ENCODE peak calls at places on chromosomes 13 and 19, in four cellular contexts. J, R, X and S are unnamed samples.

GRCh38 chr13:100244431-100244830 is 155.5 kb downstream of the PCCA start:
- DNase-seq in X (no peak), R (no peak), J (no peak), S (no peak)

GRCh38 chr19:13172335-13173128 is 22.3 kb downstream of the IER2 start:
- DNase-seq in X (no peak), J (no peak), R (peak), S (peak)

GRCh38 chr19:53808710-53809125 is 15.4 kb downstream of the NLRP12 start:
- DNase-seq in X (no peak), J (peak), R (no peak), S (peak)

GRCh38 chr13:103349664-103350063 is 283.4 kb upstream of the SLC10A2 start:
- DNase-seq in X (no peak), J (no peak), R (no peak), S (no peak)

GRCh38 chr13:34731486-34731885 is 210.6 kb upstream of the NBEA start:
- DNase-seq in X (no peak), J (no peak), R (no peak), S (no peak)

GRCh38 chr13:110163020-110163658 is 143.8 kb downstream of the COL4A1 start:
- DNase-seq in J (no peak), X (no peak), R (no peak), S (no peak)

GRCh38 chr13:92833071-92833470 is 393.5 kb upstream of the GPC6 start:
- DNase-seq in J (no peak), X (no peak), R (no peak), S (no peak)

GRCh38 chr13:68078874-68079273 is 848.7 kb upstream of the PCDH9 start:
- DNase-seq in X (no peak), J (no peak), R (no peak), S (no peak)

GRCh38 chr19:35146746-35147466 is 3.9 kb downstream of the FXYD7 start:
- DNase-seq in X (no peak), J (no peak), R (no peak), S (no peak)

GRCh38 chr13:101941095-101941777 is 460.6 kb downstream of the FGF14 start:
- DNase-seq in J (no peak), R (no peak), X (no peak), S (no peak)

GRCh38 chr13:23377603-23378002 is 55.9 kb downstream of the SACS start:
- DNase-seq in R (no peak), J (no peak), X (no peak), S (no peak)

GRCh38 chr13:30000373-30000770 is 150.0 kb upstream of the UBL3 start:
- DNase-seq in J (no peak), R (no peak), X (no peak), S (no peak)

GRCh38 chr19:1424182-1424955 is 13.8 kb upstream of the RPS15 start:
- DNase-seq in X (no peak), R (no peak), J (peak), S (no peak)

GRCh38 chr13:74047925-74048324 is 86.3 kb downstream of the KLF12 start:
- DNase-seq in R (no peak), X (no peak), J (no peak), S (no peak)

GRCh38 chr13:33761744-33762143 is 56.2 kb upstream of the RFC3 start:
- DNase-seq in X (no peak), J (peak), R (peak), S (peak)

DNA sequence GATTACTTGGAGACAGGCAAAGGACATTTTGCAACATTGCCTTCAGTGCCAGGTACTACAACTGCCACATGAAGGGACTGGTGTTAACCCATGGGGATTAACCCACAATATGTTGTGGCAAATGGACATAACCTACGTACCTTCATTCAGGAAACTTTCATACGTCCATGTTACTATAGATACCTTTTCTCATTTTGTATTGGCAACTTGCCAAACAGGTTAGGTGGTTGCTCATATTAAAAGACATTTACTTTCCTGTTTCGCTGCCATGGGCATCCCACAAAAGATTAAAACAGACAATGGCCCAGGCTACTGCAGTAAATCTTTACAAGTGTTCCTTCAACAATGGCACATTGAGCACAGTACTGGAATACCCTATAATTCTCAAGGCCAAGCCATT is 925.3 kb downstream of the SLITRK6 start:
- DNase-seq in X (no peak), J (no peak), R (no peak), S (no peak)
- TF ChIP-seq FOXK2 in X (no peak), J (no peak), R (no peak), S (no peak)

DNA sequence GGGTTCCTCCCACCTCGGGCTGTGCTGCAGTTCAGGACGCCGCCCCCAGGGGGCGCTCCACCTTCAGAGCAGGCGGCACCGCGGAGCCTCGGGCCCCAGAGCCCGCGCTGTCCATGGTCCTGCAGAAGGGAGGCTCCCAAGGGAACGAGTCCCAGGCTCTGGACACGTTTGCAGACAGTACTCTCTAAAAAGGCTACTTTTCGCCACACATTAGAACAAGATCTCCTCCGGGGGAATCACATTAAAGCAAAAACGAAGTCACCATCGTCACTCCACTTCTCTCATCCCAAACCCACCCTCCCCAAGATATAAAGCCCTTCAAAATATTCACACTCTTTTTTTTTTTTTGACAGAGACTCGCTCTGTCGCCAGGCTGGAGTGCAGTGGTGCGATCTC is 4.6 kb upstream of the SIGLEC10 start:
- DNase-seq in R (peak), J (peak), X (no peak), S (peak)
- TF ChIP-seq FOXK2 in R (no peak), J (no peak), X (no peak), S (no peak)

GRCh38 chr19:9070066-9070465 is 16.8 kb upstream of the OR1M1 start:
- DNase-seq in J (no peak), R (no peak), X (no peak), S (no peak)
- TF ChIP-seq FOXK2 in J (no peak), R (no peak), X (no peak), S (no peak)

GRCh38 chr19:30646806-30647205 is 274.6 kb downstream of the ZNF536 start:
- DNase-seq in X (no peak), R (no peak), J (no peak), S (no peak)
- TF ChIP-seq FOXK2 in X (no peak), R (no peak), J (no peak), S (no peak)

GRCh38 chr19:5691205-5691929 is 1.3 kb downstream of the RPL36 start:
- DNase-seq in J (no peak), R (peak), X (no peak), S (no peak)
- TF ChIP-seq FOXK2 in J (no peak), R (no peak), X (no peak), S (no peak)

GRCh38 chr13:113219311-113219940 is 10.0 kb downstream of the CUL4A start:
- DNase-seq in R (peak), J (no peak), X (no peak), S (no peak)
- TF ChIP-seq FOXK2 in R (no peak), J (no peak), X (no peak), S (no peak)

DNA sequence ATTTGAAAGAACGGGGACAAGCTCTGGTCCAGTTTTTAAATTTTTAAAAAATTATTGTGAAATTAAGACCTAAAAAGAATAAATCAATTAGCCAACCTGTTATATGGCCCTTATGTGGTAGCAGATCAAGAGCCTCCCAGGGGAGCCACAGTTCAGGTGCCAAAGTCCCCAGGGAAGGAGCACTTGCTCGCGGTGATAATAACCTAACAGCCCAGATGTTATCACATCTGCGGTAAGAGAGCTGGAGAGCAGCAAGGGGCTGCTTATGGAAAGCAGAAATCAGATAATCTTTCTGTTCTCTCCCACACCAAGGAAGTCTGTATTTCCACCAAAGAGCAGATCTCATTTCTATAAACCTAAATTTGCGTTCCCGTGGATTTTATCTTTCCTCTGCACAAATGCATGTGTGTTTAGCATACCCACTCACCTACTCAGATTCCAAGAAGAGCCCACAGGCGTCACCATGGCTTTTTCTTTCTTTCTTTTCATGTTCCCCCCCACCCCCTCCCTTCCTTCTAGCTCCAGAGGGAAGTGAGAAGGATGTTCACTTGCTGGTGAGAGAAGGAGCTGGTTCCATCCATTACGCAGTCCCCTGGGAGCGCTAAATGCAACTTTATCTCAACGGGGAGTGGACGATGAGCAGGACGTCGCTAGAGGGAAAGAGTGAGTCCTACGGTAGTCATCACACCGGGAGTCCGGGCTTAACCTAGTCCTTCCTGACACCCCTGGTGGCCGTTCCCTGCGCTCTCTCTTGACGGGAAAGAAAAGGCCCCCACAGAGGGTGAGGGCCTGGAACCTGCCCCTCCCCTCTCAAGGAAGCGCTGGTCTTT is 1.6 kb upstream of the POU4F1 start:
- DNase-seq in X (no peak), R (peak), J (peak), S (peak)
- TF ChIP-seq FOXK2 in X (no peak), R (no peak), J (no peak), S (no peak)